ENCODE peak calls at places on chromosomes 2 and 18, in seven cellular contexts. One of them, this sample, is unnamed.

GRCh38 chr2:219155054-219155644 is 5.5 kb downstream of the NHEJ1 start:
- DNase-seq in adrenal gland: peak
- DNase-seq in spleen: no peak
- DNase-seq in A549: peak
- DNase-seq in heart left ventricle: no peak
- DNase-seq in stomach: peak
- DNase-seq in tibial nerve: no peak
- DNase-seq in this sample: peak

GRCh38 chr2:9739508-9739907 is 103.8 kb upstream of the TAF1B start:
- DNase-seq in tibial nerve: no peak
- DNase-seq in spleen: peak
- DNase-seq in A549: no peak
- DNase-seq in adrenal gland: peak
- DNase-seq in stomach: peak
- DNase-seq in heart left ventricle: peak
- DNase-seq in this sample: peak

GRCh38 chr2:232111551-232111950 is 150.0 kb downstream of the DIS3L2 start:
- DNase-seq in heart left ventricle: no peak
- DNase-seq in stomach: no peak
- DNase-seq in spleen: no peak
- DNase-seq in tibial nerve: no peak
- DNase-seq in A549: no peak
- DNase-seq in adrenal gland: no peak
- DNase-seq in this sample: no peak

GRCh38 chr2:68152651-68153347 is 4.9 kb upstream of the PNO1 start:
- DNase-seq in heart left ventricle: no peak
- DNase-seq in spleen: no peak
- DNase-seq in adrenal gland: no peak
- DNase-seq in stomach: no peak
- DNase-seq in tibial nerve: no peak
- DNase-seq in A549: no peak
- DNase-seq in this sample: no peak

GRCh38 chr2:36562245-36562644 is 35.7 kb downstream of the FEZ2 start:
- DNase-seq in heart left ventricle: no peak
- DNase-seq in A549: peak
- DNase-seq in adrenal gland: no peak
- DNase-seq in spleen: no peak
- DNase-seq in tibial nerve: no peak
- DNase-seq in stomach: no peak
- DNase-seq in this sample: no peak

GRCh38 chr2:209579236-209579749 is 155.4 kb downstream of the MAP2 start:
- DNase-seq in tibial nerve: no peak
- DNase-seq in stomach: no peak
- DNase-seq in A549: no peak
- DNase-seq in spleen: no peak
- DNase-seq in heart left ventricle: no peak
- DNase-seq in adrenal gland: peak
- DNase-seq in this sample: no peak

GRCh38 chr2:33126973-33127372 is 180.2 kb downstream of the LTBP1 start:
- DNase-seq in spleen: no peak
- DNase-seq in tibial nerve: no peak
- DNase-seq in adrenal gland: no peak
- DNase-seq in stomach: no peak
- DNase-seq in A549: no peak
- DNase-seq in heart left ventricle: no peak
- DNase-seq in this sample: no peak

GRCh38 chr2:61898810-61899209 is 6.7 kb upstream of the COMMD1 start:
- DNase-seq in A549: peak
- DNase-seq in tibial nerve: no peak
- DNase-seq in spleen: no peak
- DNase-seq in stomach: no peak
- DNase-seq in adrenal gland: no peak
- DNase-seq in heart left ventricle: no peak
- DNase-seq in this sample: no peak

GRCh38 chr18:62486290-62486964 is 36.4 kb upstream of the ZCCHC2 start:
- DNase-seq in heart left ventricle: no peak
- DNase-seq in A549: peak
- DNase-seq in tibial nerve: no peak
- DNase-seq in spleen: no peak
- DNase-seq in adrenal gland: no peak
- DNase-seq in stomach: peak
- DNase-seq in this sample: peak

GRCh38 chr2:241535871-241536639 is 22.5 kb upstream of the BOK start:
- DNase-seq in tibial nerve: no peak
- DNase-seq in A549: no peak
- DNase-seq in heart left ventricle: no peak
- DNase-seq in stomach: no peak
- DNase-seq in spleen: peak
- DNase-seq in adrenal gland: no peak
- DNase-seq in this sample: no peak

GRCh38 chr2:186059096-186059495 is 320.5 kb downstream of the FSIP2 start:
- DNase-seq in spleen: no peak
- DNase-seq in heart left ventricle: no peak
- DNase-seq in A549: no peak
- DNase-seq in adrenal gland: no peak
- DNase-seq in stomach: no peak
- DNase-seq in tibial nerve: no peak
- DNase-seq in this sample: no peak

GRCh38 chr2:101418704-101419663 is 31.7 kb upstream of the CREG2 start:
- DNase-seq in tibial nerve: no peak
- DNase-seq in spleen: no peak
- DNase-seq in adrenal gland: peak
- DNase-seq in A549: peak
- DNase-seq in heart left ventricle: peak
- DNase-seq in stomach: peak
- DNase-seq in this sample: peak

GRCh38 chr2:86239326-86239725 is 40.1 kb downstream of the MRPL35 start:
- DNase-seq in spleen: no peak
- DNase-seq in heart left ventricle: no peak
- DNase-seq in stomach: no peak
- DNase-seq in adrenal gland: no peak
- DNase-seq in A549: no peak
- DNase-seq in tibial nerve: no peak
- DNase-seq in this sample: no peak

GRCh38 chr18:14189858-14190257 is 57.6 kb upstream of the ZNF519 start:
- DNase-seq in adrenal gland: no peak
- DNase-seq in stomach: no peak
- DNase-seq in A549: peak
- DNase-seq in heart left ventricle: no peak
- DNase-seq in tibial nerve: no peak
- DNase-seq in spleen: no peak
- DNase-seq in this sample: no peak

GRCh38 chr2:86372641-86373502 is 35.4 kb upstream of the REEP1 start:
- DNase-seq in tibial nerve: no peak
- DNase-seq in adrenal gland: peak
- DNase-seq in spleen: no peak
- DNase-seq in A549: peak
- DNase-seq in stomach: peak
- DNase-seq in heart left ventricle: no peak
- DNase-seq in this sample: peak

GRCh38 chr2:64291181-64291580 is 147.0 kb upstream of the PELI1 start:
- DNase-seq in stomach: peak
- DNase-seq in heart left ventricle: peak
- DNase-seq in adrenal gland: no peak
- DNase-seq in spleen: no peak
- DNase-seq in A549: peak
- DNase-seq in tibial nerve: no peak
- DNase-seq in this sample: no peak

GRCh38 chr2:110869472-110870446 is 137.4 kb downstream of the ACOXL start:
- DNase-seq in A549: peak
- DNase-seq in spleen: no peak
- DNase-seq in stomach: no peak
- DNase-seq in adrenal gland: no peak
- DNase-seq in tibial nerve: no peak
- DNase-seq in heart left ventricle: no peak
- DNase-seq in this sample: no peak

GRCh38 chr18:53603281-53603680 is 621.2 kb downstream of the MBD2 start:
- DNase-seq in spleen: no peak
- DNase-seq in heart left ventricle: no peak
- DNase-seq in A549: no peak
- DNase-seq in stomach: no peak
- DNase-seq in adrenal gland: no peak
- DNase-seq in tibial nerve: no peak
- DNase-seq in this sample: no peak

GRCh38 chr2:145751155-145751554 is 1231.2 kb upstream of the ZEB2 start:
- DNase-seq in adrenal gland: no peak
- DNase-seq in tibial nerve: no peak
- DNase-seq in stomach: no peak
- DNase-seq in heart left ventricle: no peak
- DNase-seq in A549: no peak
- DNase-seq in spleen: no peak
- DNase-seq in this sample: no peak

GRCh38 chr2:45578056-45578843 is 32.8 kb downstream of the SRBD1 start:
- DNase-seq in stomach: no peak
- DNase-seq in A549: peak
- DNase-seq in heart left ventricle: no peak
- DNase-seq in spleen: no peak
- DNase-seq in adrenal gland: no peak
- DNase-seq in tibial nerve: no peak
- DNase-seq in this sample: no peak

GRCh38 chr2:69694894-69695849 is 46.8 kb upstream of the ANXA4 start:
- DNase-seq in A549: peak
- DNase-seq in spleen: no peak
- DNase-seq in tibial nerve: no peak
- DNase-seq in adrenal gland: no peak
- DNase-seq in stomach: no peak
- DNase-seq in heart left ventricle: no peak
- DNase-seq in this sample: no peak

GRCh38 chr2:118380915-118381653 is 292.8 kb downstream of the INSIG2 start:
- DNase-seq in tibial nerve: no peak
- DNase-seq in stomach: no peak
- DNase-seq in spleen: no peak
- DNase-seq in heart left ventricle: no peak
- DNase-seq in adrenal gland: no peak
- DNase-seq in A549: no peak
- DNase-seq in this sample: no peak

DNA sequence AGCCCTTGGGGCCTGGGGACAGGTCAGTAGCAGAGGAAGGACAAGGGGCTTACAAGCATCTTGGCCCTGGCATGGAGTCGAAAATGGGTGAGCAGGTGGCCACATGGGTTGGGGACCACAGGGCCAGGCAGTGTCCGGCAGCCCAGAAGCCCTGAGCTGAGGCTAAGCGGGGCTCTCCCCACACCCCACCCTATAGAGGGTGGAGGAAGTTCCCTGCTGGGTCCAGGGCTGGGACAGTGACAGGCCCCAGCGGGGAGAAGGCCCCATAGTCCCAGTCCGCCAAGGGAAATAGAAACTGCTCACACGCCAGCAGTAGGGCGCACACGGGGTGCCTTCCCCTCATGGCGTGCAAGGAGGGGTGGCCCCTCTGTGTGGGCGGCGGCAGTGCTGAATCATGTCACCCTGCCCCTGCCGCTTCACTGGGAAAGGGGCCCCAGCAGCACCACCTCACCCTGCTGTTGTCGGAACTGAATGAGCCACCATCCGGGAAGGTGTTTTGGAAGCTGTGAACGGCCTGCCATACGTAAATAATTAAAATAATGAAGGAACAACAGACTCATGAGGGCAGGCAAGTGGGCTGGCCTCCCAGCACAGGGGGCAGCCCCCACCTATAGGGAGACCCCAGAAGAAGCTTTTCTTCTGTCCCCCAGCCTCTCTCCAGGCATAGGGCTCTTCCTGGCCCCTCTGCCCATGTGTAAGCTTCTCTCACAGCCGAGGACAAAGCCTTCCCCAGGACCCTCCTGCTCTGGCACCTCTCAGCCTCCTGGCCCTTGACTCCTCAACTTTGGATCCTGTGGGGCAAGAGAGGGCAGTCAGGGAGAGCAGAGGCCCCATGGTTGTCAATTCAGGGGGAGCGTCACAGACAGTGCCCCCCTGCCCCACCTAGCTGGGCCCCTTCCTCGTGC is 12.7 kb upstream of the DUSP2 start:
- DNase-seq in adrenal gland: no peak
- DNase-seq in tibial nerve: no peak
- DNase-seq in A549: no peak
- DNase-seq in spleen: peak
- DNase-seq in heart left ventricle: no peak
- DNase-seq in stomach: no peak
- DNase-seq in this sample: no peak
- TF ChIP-seq POLR2A in adrenal gland: no peak
- TF ChIP-seq POLR2A in tibial nerve: no peak
- TF ChIP-seq POLR2A in A549: no peak
- TF ChIP-seq POLR2A in spleen: no peak
- TF ChIP-seq POLR2A in heart left ventricle: no peak
- TF ChIP-seq POLR2A in stomach: no peak
- TF ChIP-seq POLR2A in this sample: no peak

DNA sequence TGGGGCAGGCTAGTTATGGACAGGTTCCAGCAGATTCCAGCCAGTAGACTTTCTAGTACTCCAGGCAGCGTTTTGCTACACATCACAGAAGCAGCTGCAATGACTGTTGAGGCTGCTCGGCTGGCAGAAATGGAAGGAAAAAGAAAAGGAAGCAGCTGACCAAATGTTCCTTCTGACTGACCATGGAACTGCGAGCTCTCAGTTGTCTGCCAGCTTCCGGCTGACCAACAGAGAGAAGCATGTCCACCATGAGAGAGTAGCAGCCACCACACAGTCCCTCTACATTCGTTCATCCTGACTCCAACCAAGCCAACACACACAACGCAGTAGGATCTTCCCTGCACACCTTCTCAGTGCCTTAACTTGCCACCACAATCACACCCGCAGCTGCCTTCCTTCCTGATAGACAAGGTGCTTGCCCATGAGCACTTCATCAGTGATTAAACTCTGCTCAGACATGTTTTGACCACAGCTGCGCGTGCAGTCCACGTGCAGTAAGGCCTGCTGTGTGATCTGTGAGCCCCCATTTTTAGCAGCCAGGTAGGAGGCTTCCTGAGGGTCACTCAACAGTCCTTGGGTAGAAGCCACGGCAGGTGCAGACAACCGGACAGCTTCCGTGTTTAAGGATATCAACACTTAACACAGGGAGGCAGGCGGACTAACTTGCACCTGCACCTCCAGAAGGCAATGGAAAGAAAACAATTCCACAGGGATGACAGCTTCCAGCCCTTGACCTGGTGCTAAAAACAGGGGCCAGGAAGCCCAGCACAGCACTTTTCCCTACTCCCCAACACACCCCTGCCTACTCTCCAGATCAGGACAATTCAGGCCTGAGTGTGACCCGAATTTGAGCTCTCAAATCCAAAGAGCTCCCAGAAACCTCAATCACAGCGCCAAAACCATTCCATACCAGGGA is 996 bp downstream of the TGFBRAP1 start:
- DNase-seq in adrenal gland: peak
- DNase-seq in heart left ventricle: peak
- DNase-seq in stomach: peak
- DNase-seq in A549: peak
- DNase-seq in spleen: peak
- DNase-seq in tibial nerve: no peak
- DNase-seq in this sample: peak
- TF ChIP-seq POLR2A in adrenal gland: peak
- TF ChIP-seq POLR2A in heart left ventricle: no peak
- TF ChIP-seq POLR2A in stomach: no peak
- TF ChIP-seq POLR2A in A549: no peak
- TF ChIP-seq POLR2A in spleen: no peak
- TF ChIP-seq POLR2A in tibial nerve: no peak
- TF ChIP-seq POLR2A in this sample: no peak

GRCh38 chr2:239399404-239399999 is 1.3 kb downstream of the HDAC4 start:
- DNase-seq in A549: peak
- DNase-seq in heart left ventricle: no peak
- DNase-seq in adrenal gland: peak
- DNase-seq in stomach: peak
- DNase-seq in tibial nerve: no peak
- DNase-seq in spleen: peak
- DNase-seq in this sample: no peak
- TF ChIP-seq POLR2A in A549: no peak
- TF ChIP-seq POLR2A in heart left ventricle: no peak
- TF ChIP-seq POLR2A in adrenal gland: peak
- TF ChIP-seq POLR2A in stomach: no peak
- TF ChIP-seq POLR2A in tibial nerve: no peak
- TF ChIP-seq POLR2A in spleen: no peak
- TF ChIP-seq POLR2A in this sample: no peak

GRCh38 chr2:190407662-190408537 is at the start of gene MFSD6:
- DNase-seq in stomach: peak
- DNase-seq in A549: peak
- DNase-seq in heart left ventricle: peak
- DNase-seq in spleen: peak
- DNase-seq in adrenal gland: peak
- DNase-seq in tibial nerve: peak
- DNase-seq in this sample: peak
- TF ChIP-seq POLR2A in stomach: no peak
- TF ChIP-seq POLR2A in A549: peak
- TF ChIP-seq POLR2A in heart left ventricle: no peak
- TF ChIP-seq POLR2A in spleen: no peak
- TF ChIP-seq POLR2A in adrenal gland: peak
- TF ChIP-seq POLR2A in tibial nerve: peak
- TF ChIP-seq POLR2A in this sample: peak